ENCODE peak calls at places on chromosomes 5 and 9, in six cellular contexts. E, V, U, Y, Z and N are unnamed samples.

GRCh38 chr9:76687861-76688374 is 76.3 kb upstream of the PCA3 start:
- DNase-seq in E (no peak), V (no peak), U (peak; percentile 53), Y (no peak), Z (no peak), N (no peak)

GRCh38 chr9:34493972-34494535 is 28.7 kb downstream of the ENHO start:
- DNase-seq in E (no peak), V (no peak), U (peak; percentile 70), Y (peak; percentile 31), Z (peak; percentile 6), N (no peak)

GRCh38 chr9:122200960-122201635 is 27.7 kb downstream of the LHX6 start:
- DNase-seq in E (peak; percentile 55), V (no peak), U (peak; percentile 51), Y (no peak), Z (no peak), N (no peak)

GRCh38 chr9:83956288-83957028 is 23.6 kb downstream of the HNRNPK start:
- DNase-seq in E (peak; percentile 69), V (peak; percentile 49), U (peak; percentile 72), Y (peak; percentile 84), Z (peak; percentile 58), N (peak; percentile 37)

GRCh38 chr9:99823392-99824377 is 2.0 kb downstream of the NR4A3 start:
- DNase-seq in E (no peak), V (peak; percentile 83), U (peak; percentile 64), Y (no peak), Z (peak; percentile 72), N (peak; percentile 25)

GRCh38 chr9:71662086-71662485 is 106.2 kb downstream of the CEMIP2 start:
- DNase-seq in E (no peak), V (no peak), U (no peak), Y (peak; percentile 24), Z (no peak), N (no peak)

GRCh38 chr5:52802272-52803011 is 14.7 kb downstream of the ITGA1 start:
- DNase-seq in E (no peak), V (no peak), U (peak; percentile 75), Y (no peak), Z (no peak), N (no peak)

GRCh38 chr5:154287136-154287535 is 96.6 kb downstream of the GALNT10 start:
- DNase-seq in E (no peak), V (no peak), U (peak; percentile 92), Y (no peak), Z (no peak), N (no peak)

GRCh38 chr5:5511904-5512416 is 89.5 kb downstream of the ICE1 start:
- DNase-seq in E (no peak), V (no peak), U (no peak), Y (no peak), Z (no peak), N (no peak)

GRCh38 chr9:131714161-131714646 is 25.7 kb downstream of the RAPGEF1 start:
- DNase-seq in E (peak; percentile 69), V (no peak), U (peak; percentile 90), Y (no peak), Z (no peak), N (no peak)